ENCODE peak calls at places on chromosome 6, in five cellular contexts. N, P, E, L and U are unnamed samples.

GRCh38 chr6:72413884-72414283 is 208.0 kb upstream of the KCNQ5 start:
- DNase-seq in L (no peak), P (no peak), N (no peak), E (no peak), U (no peak)

GRCh38 chr6:13554929-13555333 is 19.5 kb upstream of the SIRT5 start:
- DNase-seq in E (peak; percentile 54), P (no peak), L (no peak), N (peak; percentile 61), U (no peak)

GRCh38 chr6:132063738-132064137 is 112.6 kb upstream of the CCN2 start:
- DNase-seq in E (no peak), N (no peak), P (no peak), L (no peak), U (no peak)

GRCh38 chr6:36200154-36200891 is 3.8 kb downstream of the BRPF3 start:
- DNase-seq in L (no peak), N (no peak), E (no peak), P (no peak), U (no peak)

GRCh38 chr6:41748542-41748941 is 1.3 kb upstream of the PGC start:
- DNase-seq in E (no peak), P (no peak), L (no peak), N (no peak), U (no peak)

GRCh38 chr6:43951063-43951755 is 176.0 kb downstream of the MRPL14 start:
- DNase-seq in N (no peak), E (peak; percentile 81), P (no peak), L (no peak), U (peak; percentile 51)

GRCh38 chr6:111417946-111418345 is 65.1 kb downstream of the REV3L start:
- DNase-seq in N (no peak), L (no peak), E (no peak), P (no peak), U (no peak)

GRCh38 chr6:111527367-111527766 is 44.3 kb upstream of the REV3L start:
- DNase-seq in L (no peak), N (no peak), P (no peak), E (no peak), U (no peak)

GRCh38 chr6:112282217-112282616 is 27.9 kb upstream of the LAMA4 start:
- DNase-seq in E (peak; percentile 68), N (peak; percentile 89), L (no peak), P (peak; percentile 45), U (peak; percentile 78)

GRCh38 chr6:65922049-65922448 is 215.0 kb upstream of the EYS start:
- DNase-seq in E (no peak), L (no peak), N (no peak), P (no peak), U (no peak)

GRCh38 chr6:42315991-42316378 is 98.3 kb upstream of the MRPS10 start:
- DNase-seq in L (no peak), N (no peak), E (no peak), P (no peak), U (no peak)

GRCh38 chr6:159062564-159062945 is 17.8 kb upstream of the TAGAP start:
- DNase-seq in L (no peak), E (no peak), P (no peak), N (no peak), U (no peak)

GRCh38 chr6:4656106-4656505 is 120.1 kb upstream of the CDYL start:
- DNase-seq in P (no peak), N (no peak), E (no peak), L (no peak), U (no peak)